ENCODE peak calls at places on chromosomes 2 and 18, in nine cellular contexts. V is T-helper 9 cell; U is endothelial cell; F is activated naive CD4-positive, alpha-beta T cell; A is activated CD4-positive, CD25-positive, alpha-beta regulatory T cell; M is NCI-H1694; W is MCF 10A; C is GM23248; X is T-helper 2 cell. I is an unnamed sample.

GRCh38 chr18:44518091-44518490 is 162.6 kb upstream of the SETBP1 start:
- DNase-seq in W (no peak), F (no peak), U (no peak), C (peak), M (no peak), A (no peak), X (no peak), V (no peak), I (no peak)

GRCh38 chr2:230981704-230982103 is 14.2 kb upstream of the SPATA3 start:
- DNase-seq in W (no peak), C (no peak), X (no peak), V (no peak), M (no peak), F (no peak), A (no peak), U (no peak), I (no peak)

GRCh38 chr2:207674266-207674774 is 37.1 kb upstream of the CCNYL1 start:
- DNase-seq in A (no peak), X (no peak), C (no peak), V (no peak), M (no peak), F (no peak), W (no peak), U (no peak), I (no peak)

GRCh38 chr2:225030089-225030653 is 12.1 kb downstream of the DOCK10 start:
- DNase-seq in A (no peak), M (no peak), V (no peak), W (no peak), U (no peak), X (no peak), F (no peak), C (no peak), I (no peak)

GRCh38 chr2:225122582-225123486 is 80.6 kb upstream of the DOCK10 start:
- DNase-seq in M (peak), C (peak), F (peak), U (peak), A (no peak), X (no peak), W (peak), V (no peak), I (no peak)

GRCh38 chr2:164565345-164565744 is 55.9 kb downstream of the GRB14 start:
- DNase-seq in A (no peak), V (no peak), W (no peak), X (no peak), U (no peak), M (no peak), C (no peak), F (no peak), I (no peak)

GRCh38 chr18:31664101-31664500 is 20.3 kb downstream of the B4GALT6 start:
- DNase-seq in U (no peak), M (no peak), X (no peak), C (no peak), A (no peak), W (no peak), V (no peak), F (no peak), I (no peak)

GRCh38 chr2:197088694-197089093 is 162.2 kb upstream of the PGAP1 start:
- DNase-seq in W (no peak), X (no peak), C (no peak), U (no peak), A (no peak), M (peak), V (no peak), F (no peak), I (no peak)

GRCh38 chr2:171318463-171318934 is 115.3 kb downstream of the METTL8 start:
- DNase-seq in W (no peak), U (no peak), F (no peak), C (peak), A (no peak), X (no peak), V (no peak), M (no peak), I (no peak)

GRCh38 chr2:233761040-233761769 is 1.1 kb downstream of the UGT1A1 start:
- DNase-seq in W (peak), M (no peak), C (no peak), U (no peak), F (no peak), A (no peak), X (no peak), V (no peak), I (no peak)

GRCh38 chr18:23332356-23332755 is 120.7 kb upstream of the RIOK3 start:
- DNase-seq in U (no peak), X (no peak), V (no peak), M (no peak), C (no peak), A (no peak), F (no peak), W (no peak), I (no peak)

GRCh38 chr2:231057590-231057989 is 923 bp downstream of the PSMD1 start:
- DNase-seq in W (peak), M (no peak), U (no peak), V (no peak), F (no peak), X (no peak), C (peak), A (no peak), I (no peak)

GRCh38 chr2:158539176-158539895 is 82.6 kb downstream of the PKP4 start:
- DNase-seq in C (peak), F (no peak), V (no peak), U (no peak), M (no peak), W (peak), A (no peak), X (no peak), I (no peak)

GRCh38 chr2:136444323-136444722 is 321.0 kb upstream of the THSD7B start:
- DNase-seq in U (no peak), M (no peak), C (peak), A (no peak), W (no peak), X (no peak), F (no peak), V (no peak), I (no peak)

GRCh38 chr2:74119324-74119723 is 28.4 kb downstream of the BOLA3 start:
- DNase-seq in W (peak), F (no peak), X (no peak), U (no peak), M (no peak), V (no peak), A (no peak), C (peak), I (no peak)

GRCh38 chr2:26438526-26438925 is 36.8 kb downstream of the DRC1 start:
- DNase-seq in A (no peak), C (peak), M (no peak), X (no peak), W (no peak), U (no peak), V (no peak), F (no peak), I (no peak)

GRCh38 chr2:143955416-143956075 is 564.4 kb downstream of the ZEB2 start:
- DNase-seq in A (no peak), W (peak), M (peak), C (peak), X (no peak), F (no peak), V (no peak), U (no peak), I (no peak)

GRCh38 chr2:159849160-159849813 is 51.3 kb upstream of the CD302 start:
- DNase-seq in V (no peak), A (no peak), U (no peak), W (no peak), X (no peak), F (no peak), C (no peak), M (no peak), I (no peak)

GRCh38 chr2:108579631-108580030 is 45.4 kb downstream of the LIMS1 start:
- DNase-seq in W (no peak), C (no peak), U (no peak), A (no peak), V (no peak), F (no peak), M (no peak), X (no peak), I (no peak)

GRCh38 chr2:189658281-189658680 is 3.0 kb upstream of the ASNSD1 start:
- DNase-seq in V (no peak), U (no peak), W (no peak), C (no peak), A (no peak), M (no peak), X (no peak), F (peak), I (no peak)

GRCh38 chr18:25621144-25621543 is 269.2 kb upstream of the ZNF521 start:
- DNase-seq in F (no peak), C (no peak), U (no peak), W (no peak), M (no peak), V (no peak), X (no peak), A (no peak), I (no peak)

I was measured in NCI-H1930.